ENCODE peak calls at places on chromosomes 3 and 15, in ten cellular contexts. F is stomach, O is Peyer's patch, I is heart left ventricle, R is HCT116, U is IMR-90, Y is transverse colon, B is adrenal gland, G is prostate gland, J is H1. V is an unnamed sample.

GRCh38 chr3:135915206-135915605 is 50.3 kb upstream of the PPP2R3A start:
- DNase-seq in F (no peak), O (no peak), I (no peak), R (no peak), U (no peak), Y (no peak), B (no peak), G (no peak), J (no peak), V (no peak)

GRCh38 chr3:129003578-129004112 is 2.5 kb downstream of the EFCC1 start:
- DNase-seq in F (peak; percentile 75), O (no peak), I (no peak), R (peak; percentile 65), U (no peak), Y (peak; percentile 75), B (no peak), G (peak; percentile 37), J (no peak), V (peak; percentile 79)

GRCh38 chr15:98138910-98139309 is 178.4 kb downstream of the ARRDC4 start:
- DNase-seq in F (no peak), O (no peak), I (no peak), R (no peak), U (no peak), Y (no peak), B (no peak), G (no peak), J (no peak), V (no peak)

GRCh38 chr15:77616072-77616471 is 16.6 kb downstream of the LINGO1 start:
- DNase-seq in F (no peak), O (no peak), I (no peak), R (no peak), U (no peak), Y (no peak), B (no peak), G (no peak), J (no peak), V (no peak)

GRCh38 chr15:42283671-42284070 is 10.4 kb upstream of the TMEM87A start:
- DNase-seq in F (no peak), O (no peak), I (no peak), R (no peak), U (no peak), Y (no peak), B (no peak), G (no peak), J (no peak), V (peak; percentile 25)

GRCh38 chr3:155753038-155753647 is 8.3 kb upstream of the PLCH1 start:
- DNase-seq in F (no peak), O (no peak), I (no peak), R (no peak), U (peak; percentile 39), Y (no peak), B (no peak), G (no peak), J (no peak), V (peak; percentile 42)

GRCh38 chr3:67076607-67077006 is 78.5 kb downstream of the KBTBD8 start:
- DNase-seq in F (no peak), O (no peak), I (no peak), R (no peak), U (no peak), Y (no peak), B (no peak), G (no peak), J (no peak), V (no peak)

GRCh38 chr3:7508821-7509220 is 647.9 kb downstream of the GRM7 start:
- DNase-seq in F (no peak), O (no peak), I (no peak), R (no peak), U (no peak), Y (no peak), B (no peak), G (no peak), J (no peak), V (no peak)

GRCh38 chr15:68360716-68361115 is 71.2 kb downstream of the ITGA11 start:
- DNase-seq in F (no peak), O (no peak), I (no peak), R (no peak), U (no peak), Y (no peak), B (no peak), G (no peak), J (no peak), V (no peak)

GRCh38 chr3:128473737-128474136 is 7.0 kb upstream of the DNAJB8 start:
- DNase-seq in F (no peak), O (no peak), I (no peak), R (no peak), U (no peak), Y (no peak), B (no peak), G (no peak), J (no peak), V (no peak)

GRCh38 chr3:9346141-9346540 is 16.7 kb upstream of the THUMPD3 start:
- DNase-seq in F (no peak), O (no peak), I (no peak), R (no peak), U (no peak), Y (no peak), B (no peak), G (no peak), J (no peak), V (no peak)

GRCh38 chr3:9347887-9348286 is 15.0 kb upstream of the THUMPD3 start:
- DNase-seq in F (no peak), O (no peak), I (no peak), R (no peak), U (peak; percentile 77), Y (no peak), B (no peak), G (no peak), J (no peak), V (no peak)

GRCh38 chr3:9345041-9345440 is 17.8 kb upstream of the THUMPD3 start:
- DNase-seq in F (no peak), O (no peak), I (no peak), R (no peak), U (no peak), Y (no peak), B (no peak), G (no peak), J (no peak), V (no peak)

GRCh38 chr3:9349321-9350117 is 13.3 kb upstream of the THUMPD3 start:
- DNase-seq in F (no peak), O (no peak), I (no peak), R (no peak), U (peak; percentile 92), Y (no peak), B (peak; percentile 38), G (no peak), J (no peak), V (no peak)

GRCh38 chr3:9347086-9347485 is 15.8 kb upstream of the THUMPD3 start:
- DNase-seq in F (no peak), O (no peak), I (no peak), R (no peak), U (peak; percentile 69), Y (no peak), B (no peak), G (no peak), J (no peak), V (no peak)
- H3K27ac ChIP-seq in F (no peak overlapping the region), O (no peak overlapping the region), I (no peak overlapping the region), R (no peak overlapping the region), U (no peak overlapping the region), Y (no peak overlapping the region), B (no peak overlapping the region), G (no peak overlapping the region), J (no peak overlapping the region), V (no peak overlapping the region)

GRCh38 chr3:133442518-133442917 is 42.7 kb downstream of the BFSP2 start:
- DNase-seq in F (no peak), O (no peak), I (no peak), R (no peak), U (no peak), Y (no peak), B (no peak), G (no peak), J (no peak), V (no peak)
- TF ChIP-seq POLR2A in F (no peak), O (no peak), I (no peak), R (no peak), U (no peak), Y (no peak), B (no peak), G (no peak), J (no peak), V (no peak)

GRCh38 chr3:23071758-23072157 is 131.4 kb upstream of the UBE2E2 start:
- DNase-seq in F (no peak), O (peak; percentile 27), I (no peak), R (no peak), U (no peak), Y (peak; percentile 14), B (peak; percentile 24), G (no peak), J (no peak), V (peak; percentile 48)
- H3K27ac ChIP-seq in F (no peak overlapping the region), O (no peak overlapping the region), I (no peak overlapping the region), R (no peak overlapping the region), U (no peak overlapping the region), Y (no peak overlapping the region), B (no peak overlapping the region), G (no peak overlapping the region), J (no peak overlapping the region), V (no peak overlapping the region)

GRCh38 chr15:72474912-72475601 is 927 bp downstream of the ARIH1 start:
- DNase-seq in F (peak; percentile 81), O (peak; percentile 75), I (peak; percentile 76), R (peak; percentile 40), U (peak; percentile 68), Y (peak; percentile 85), B (peak; percentile 87), G (peak; percentile 69), J (peak; percentile 79), V (peak; percentile 88)
- TF ChIP-seq POLR2A in F (no peak), O (peak; percentile 85), I (no peak), R (no peak), U (peak; percentile 57), Y (peak; percentile 89), B (peak; percentile 85), G (peak; percentile 64), J (peak; percentile 66), V (peak; percentile 68)

DNA sequence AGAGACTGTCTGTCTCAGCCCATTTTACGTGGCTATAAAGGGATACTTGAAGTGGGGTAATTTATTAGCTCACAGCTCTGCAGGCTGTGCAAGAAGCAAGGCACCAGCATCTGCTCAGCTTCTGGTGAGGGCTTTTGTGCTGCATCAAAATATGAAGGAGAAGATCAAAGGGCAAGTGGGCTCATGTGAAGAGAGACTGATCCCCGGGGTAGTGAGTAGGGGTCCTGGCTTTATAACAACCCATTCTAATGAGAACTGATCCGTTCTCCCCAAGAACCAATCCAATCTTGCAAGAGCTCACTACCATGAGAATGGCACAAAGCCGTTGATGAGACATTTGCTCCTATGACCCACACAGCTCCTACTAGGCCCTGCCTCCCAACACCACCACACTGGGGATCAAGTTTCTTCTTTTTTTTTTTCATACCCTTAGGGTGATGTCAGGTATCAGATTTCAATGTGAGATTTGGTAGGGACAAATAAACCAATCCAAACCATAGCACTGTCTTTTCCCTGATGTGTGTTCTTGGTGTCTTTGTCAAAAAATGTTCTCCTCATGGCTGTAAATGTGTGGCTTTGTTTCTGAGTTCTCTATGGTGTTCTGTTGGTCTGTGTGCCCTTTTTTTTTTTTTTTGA is 63.3 kb downstream of the IQGAP1 start:
- DNase-seq in F (no peak), O (no peak), I (no peak), R (no peak), U (peak; percentile 87), Y (no peak), B (no peak), G (no peak), J (no peak), V (no peak)
- H3K27ac ChIP-seq in F (no peak overlapping the region), O (no peak overlapping the region), I (no peak overlapping the region), R (no peak overlapping the region), U (no peak overlapping the region), Y (no peak overlapping the region), B (no peak overlapping the region), G (no peak overlapping the region), J (no peak overlapping the region), V (no peak overlapping the region)